ENCODE peak calls at places on chromosome 18, in seven cellular contexts. One of them, this sample, is unnamed.

GRCh38 chr18:4640349-4641012 is 185.4 kb upstream of the DLGAP1 start:
- DNase-seq in ELR: no peak
- DNase-seq in Daoy: no peak
- DNase-seq in CD8-positive, alpha-beta T cell: no peak
- DNase-seq in erythroblast: no peak
- DNase-seq in bronchial epithelial cell: no peak
- DNase-seq in EL: no peak
- DNase-seq in this sample: no peak

GRCh38 chr18:47730795-47731194 is 199.7 kb downstream of the SMAD2 start:
- DNase-seq in ELR: peak
- DNase-seq in Daoy: peak
- DNase-seq in CD8-positive, alpha-beta T cell: no peak
- DNase-seq in erythroblast: no peak
- DNase-seq in bronchial epithelial cell: no peak
- DNase-seq in EL: peak
- DNase-seq in this sample: no peak

GRCh38 chr18:23992119-23992940 is 22.2 kb upstream of the TTC39C start:
- DNase-seq in ELR: peak
- DNase-seq in Daoy: peak
- DNase-seq in CD8-positive, alpha-beta T cell: no peak
- DNase-seq in erythroblast: no peak
- DNase-seq in bronchial epithelial cell: peak
- DNase-seq in EL: no peak
- DNase-seq in this sample: peak

GRCh38 chr18:23718243-23718720 is 29.0 kb downstream of the LAMA3 start:
- DNase-seq in ELR: peak
- DNase-seq in Daoy: peak
- DNase-seq in CD8-positive, alpha-beta T cell: no peak
- DNase-seq in erythroblast: no peak
- DNase-seq in bronchial epithelial cell: peak
- DNase-seq in EL: peak
- DNase-seq in this sample: no peak

GRCh38 chr18:36786686-36787085 is 42.1 kb downstream of the TPGS2 start:
- DNase-seq in ELR: peak
- DNase-seq in Daoy: no peak
- DNase-seq in CD8-positive, alpha-beta T cell: no peak
- DNase-seq in erythroblast: no peak
- DNase-seq in bronchial epithelial cell: peak
- DNase-seq in EL: peak
- DNase-seq in this sample: peak

GRCh38 chr18:56321470-56321869 is 316.9 kb downstream of the TXNL1 start:
- DNase-seq in ELR: no peak
- DNase-seq in Daoy: no peak
- DNase-seq in CD8-positive, alpha-beta T cell: no peak
- DNase-seq in erythroblast: no peak
- DNase-seq in bronchial epithelial cell: no peak
- DNase-seq in EL: no peak
- DNase-seq in this sample: peak

GRCh38 chr18:80192653-80193385 is 54.5 kb downstream of the PARD6G start:
- DNase-seq in ELR: no peak
- DNase-seq in Daoy: no peak
- DNase-seq in CD8-positive, alpha-beta T cell: no peak
- DNase-seq in erythroblast: no peak
- DNase-seq in bronchial epithelial cell: no peak
- DNase-seq in EL: no peak
- DNase-seq in this sample: no peak

GRCh38 chr18:24019641-24020331 is 5.2 kb downstream of the TTC39C start:
- DNase-seq in ELR: no peak
- DNase-seq in Daoy: no peak
- DNase-seq in CD8-positive, alpha-beta T cell: no peak
- DNase-seq in erythroblast: no peak
- DNase-seq in bronchial epithelial cell: no peak
- DNase-seq in EL: no peak
- DNase-seq in this sample: no peak

GRCh38 chr18:33467531-33467930 is 27.0 kb upstream of the CCDC178 start:
- DNase-seq in ELR: no peak
- DNase-seq in Daoy: no peak
- DNase-seq in CD8-positive, alpha-beta T cell: no peak
- DNase-seq in erythroblast: no peak
- DNase-seq in bronchial epithelial cell: peak
- DNase-seq in EL: no peak
- DNase-seq in this sample: no peak